ENCODE peak calls at places on chromosomes 7 and 10, in five cellular contexts. One of them, this sample, is unnamed. For H3K36me3, the result is how much of the 10 kb centered on the place peaks cover.

GRCh38 chr7:89238156-89238555 is 442.6 kb upstream of the TEX47 start:
- DNase-seq in BJ: no peak
- DNase-seq in OCI-LY7: no peak
- DNase-seq in right atrium auricular region: no peak
- DNase-seq in left ventricle myocardium inferior: no peak
- DNase-seq in this sample: no peak

GRCh38 chr7:70416611-70417010 is 715.3 kb upstream of the GALNT17 start:
- DNase-seq in BJ: no peak
- DNase-seq in OCI-LY7: peak
- DNase-seq in right atrium auricular region: no peak
- DNase-seq in left ventricle myocardium inferior: no peak
- DNase-seq in this sample: peak

GRCh38 chr7:102167254-102167653 is 119.4 kb upstream of the SH2B2 start:
- DNase-seq in BJ: no peak
- DNase-seq in OCI-LY7: no peak
- DNase-seq in right atrium auricular region: no peak
- DNase-seq in left ventricle myocardium inferior: no peak
- DNase-seq in this sample: no peak

GRCh38 chr10:117545141-117546019 is 2.8 kb downstream of the EMX2 start:
- DNase-seq in BJ: no peak
- DNase-seq in OCI-LY7: no peak
- DNase-seq in right atrium auricular region: no peak
- DNase-seq in left ventricle myocardium inferior: no peak
- DNase-seq in this sample: no peak

GRCh38 chr7:33887576-33887975 is 17.8 kb upstream of the BMPER start:
- DNase-seq in BJ: no peak
- DNase-seq in OCI-LY7: no peak
- DNase-seq in right atrium auricular region: no peak
- DNase-seq in left ventricle myocardium inferior: no peak
- DNase-seq in this sample: no peak

GRCh38 chr10:107899075-107899474 is 734.6 kb upstream of the SORCS1 start:
- DNase-seq in BJ: no peak
- DNase-seq in OCI-LY7: no peak
- DNase-seq in right atrium auricular region: no peak
- DNase-seq in left ventricle myocardium inferior: no peak
- DNase-seq in this sample: no peak

GRCh38 chr10:91247360-91248111 is 27.1 kb downstream of the PCGF5 start:
- DNase-seq in BJ: no peak
- DNase-seq in OCI-LY7: no peak
- DNase-seq in right atrium auricular region: no peak
- DNase-seq in left ventricle myocardium inferior: no peak
- DNase-seq in this sample: no peak

GRCh38 chr10:29023678-29024077 is 265.2 kb upstream of the LYZL1 start:
- DNase-seq in BJ: no peak
- DNase-seq in OCI-LY7: no peak
- DNase-seq in right atrium auricular region: no peak
- DNase-seq in left ventricle myocardium inferior: no peak
- DNase-seq in this sample: no peak

GRCh38 chr7:134435161-134435920 is 23.6 kb downstream of the AKR1B1 start:
- DNase-seq in BJ: no peak
- DNase-seq in OCI-LY7: no peak
- DNase-seq in right atrium auricular region: no peak
- DNase-seq in left ventricle myocardium inferior: no peak
- DNase-seq in this sample: no peak

GRCh38 chr7:16114633-16115032 is 306.7 kb downstream of the CRPPA start:
- DNase-seq in BJ: no peak
- DNase-seq in OCI-LY7: no peak
- DNase-seq in right atrium auricular region: no peak
- DNase-seq in left ventricle myocardium inferior: no peak
- DNase-seq in this sample: no peak

GRCh38 chr10:42960491-42961155 is 116.2 kb upstream of the RET start:
- DNase-seq in BJ: no peak
- DNase-seq in OCI-LY7: no peak
- DNase-seq in right atrium auricular region: peak
- DNase-seq in left ventricle myocardium inferior: peak
- DNase-seq in this sample: no peak

GRCh38 chr10:72925951-72926465 is 28.6 kb downstream of the PLA2G12B start:
- DNase-seq in BJ: no peak
- DNase-seq in OCI-LY7: no peak
- DNase-seq in right atrium auricular region: no peak
- DNase-seq in left ventricle myocardium inferior: no peak
- DNase-seq in this sample: no peak

DNA sequence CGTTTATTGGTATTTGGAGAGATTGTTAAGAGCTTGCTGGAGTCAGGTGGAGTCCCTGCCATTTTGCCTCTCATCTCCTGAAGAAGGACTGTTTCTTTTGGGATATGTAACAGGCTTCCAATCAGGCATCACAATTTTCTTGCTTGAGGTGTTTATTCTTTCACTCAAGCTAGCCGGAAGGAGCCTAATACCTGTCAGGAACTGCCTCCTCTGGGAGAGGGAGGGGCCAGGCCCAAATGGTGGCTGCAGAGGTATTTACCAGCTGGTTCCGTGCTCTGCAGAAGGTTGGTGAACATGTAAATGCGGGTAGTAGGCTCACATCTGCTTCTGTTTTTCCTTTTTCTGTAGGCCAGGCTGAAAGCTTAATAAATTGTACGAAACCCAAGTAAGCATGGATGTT is 114.0 kb downstream of the TCF7L2 start:
- DNase-seq in BJ: no peak
- DNase-seq in OCI-LY7: no peak
- DNase-seq in right atrium auricular region: peak
- DNase-seq in left ventricle myocardium inferior: no peak
- DNase-seq in this sample: no peak
- H3K36me3 ChIP-seq in BJ: under half
- H3K36me3 ChIP-seq in OCI-LY7: under half
- H3K36me3 ChIP-seq in right atrium auricular region: under half
- H3K36me3 ChIP-seq in left ventricle myocardium inferior: under half
- H3K36me3 ChIP-seq in this sample: under half

GRCh38 chr7:66157060-66157459 is 42.4 kb downstream of the CRCP start:
- DNase-seq in BJ: no peak
- DNase-seq in OCI-LY7: no peak
- DNase-seq in right atrium auricular region: no peak
- DNase-seq in left ventricle myocardium inferior: no peak
- DNase-seq in this sample: no peak
- H3K36me3 ChIP-seq in BJ: under half
- H3K36me3 ChIP-seq in OCI-LY7: half or more
- H3K36me3 ChIP-seq in right atrium auricular region: under half
- H3K36me3 ChIP-seq in left ventricle myocardium inferior: half or more
- H3K36me3 ChIP-seq in this sample: under half

GRCh38 chr7:50379539-50379938 is 70.6 kb downstream of the FIGNL1 start:
- DNase-seq in BJ: no peak
- DNase-seq in OCI-LY7: no peak
- DNase-seq in right atrium auricular region: no peak
- DNase-seq in left ventricle myocardium inferior: no peak
- DNase-seq in this sample: no peak
- H3K36me3 ChIP-seq in BJ: under half
- H3K36me3 ChIP-seq in OCI-LY7: half or more
- H3K36me3 ChIP-seq in right atrium auricular region: under half
- H3K36me3 ChIP-seq in left ventricle myocardium inferior: under half
- H3K36me3 ChIP-seq in this sample: under half

GRCh38 chr10:9262770-9263169 is 1208.3 kb downstream of the GATA3 start:
- DNase-seq in BJ: no peak
- DNase-seq in OCI-LY7: no peak
- DNase-seq in right atrium auricular region: no peak
- DNase-seq in left ventricle myocardium inferior: no peak
- DNase-seq in this sample: no peak
- H3K36me3 ChIP-seq in BJ: under half
- H3K36me3 ChIP-seq in OCI-LY7: under half
- H3K36me3 ChIP-seq in right atrium auricular region: under half
- H3K36me3 ChIP-seq in left ventricle myocardium inferior: under half
- H3K36me3 ChIP-seq in this sample: under half